ENCODE peak calls at places on chromosomes 5 and 9, in six cellular contexts. One of them, this sample, is unnamed.

GRCh38 chr9:135522137-135522877 is 1.1 kb downstream of the LCN1 start:
- DNase-seq in A549: no peak
- DNase-seq in GM12878: no peak
- DNase-seq in endothelial cell of umbilical vein: no peak
- DNase-seq in HepG2: no peak
- DNase-seq in K562: no peak
- DNase-seq in this sample: no peak

GRCh38 chr5:116951217-116951616 is 376.6 kb upstream of the SEMA6A start:
- DNase-seq in A549: no peak
- DNase-seq in GM12878: no peak
- DNase-seq in endothelial cell of umbilical vein: no peak
- DNase-seq in HepG2: no peak
- DNase-seq in K562: no peak
- DNase-seq in this sample: no peak

GRCh38 chr9:94937214-94937903 is 210.9 kb downstream of the AOPEP start:
- DNase-seq in A549: peak; percentile 89
- DNase-seq in GM12878: no peak
- DNase-seq in endothelial cell of umbilical vein: peak; percentile 84
- DNase-seq in HepG2: no peak
- DNase-seq in K562: peak; percentile 69
- DNase-seq in this sample: peak; percentile 41

GRCh38 chr5:2001300-2001699 is 118.6 kb upstream of the IRX4 start:
- DNase-seq in A549: no peak
- DNase-seq in GM12878: no peak
- DNase-seq in endothelial cell of umbilical vein: no peak
- DNase-seq in HepG2: no peak
- DNase-seq in K562: no peak
- DNase-seq in this sample: no peak

GRCh38 chr5:142686210-142686734 is 382 bp upstream of the FGF1 start:
- DNase-seq in A549: no peak
- DNase-seq in GM12878: no peak
- DNase-seq in endothelial cell of umbilical vein: no peak
- DNase-seq in HepG2: peak; percentile 62
- DNase-seq in K562: no peak
- DNase-seq in this sample: no peak

GRCh38 chr9:113215142-113215541 is 5.9 kb downstream of the FKBP15 start:
- DNase-seq in A549: no peak
- DNase-seq in GM12878: no peak
- DNase-seq in endothelial cell of umbilical vein: peak; percentile 70
- DNase-seq in HepG2: peak; percentile 22
- DNase-seq in K562: no peak
- DNase-seq in this sample: peak; percentile 6

GRCh38 chr5:177440211-177440989 is 6.2 kb upstream of the PRR7 start:
- DNase-seq in A549: no peak
- DNase-seq in GM12878: no peak
- DNase-seq in endothelial cell of umbilical vein: no peak
- DNase-seq in HepG2: no peak
- DNase-seq in K562: no peak
- DNase-seq in this sample: no peak

GRCh38 chr5:120808135-120808534 is 344.0 kb downstream of the PRR16 start:
- DNase-seq in A549: no peak
- DNase-seq in GM12878: no peak
- DNase-seq in endothelial cell of umbilical vein: no peak
- DNase-seq in HepG2: no peak
- DNase-seq in K562: no peak
- DNase-seq in this sample: no peak

GRCh38 chr5:11588803-11589202 is 315.4 kb downstream of the CTNND2 start:
- DNase-seq in A549: no peak
- DNase-seq in GM12878: no peak
- DNase-seq in endothelial cell of umbilical vein: no peak
- DNase-seq in HepG2: no peak
- DNase-seq in K562: no peak
- DNase-seq in this sample: no peak

GRCh38 chr5:167479796-167480195 is 811.6 kb upstream of the WWC1 start:
- DNase-seq in A549: no peak
- DNase-seq in GM12878: no peak
- DNase-seq in endothelial cell of umbilical vein: no peak
- DNase-seq in HepG2: no peak
- DNase-seq in K562: no peak
- DNase-seq in this sample: no peak
- TF ChIP-seq MAX in A549: no peak
- TF ChIP-seq MAX in GM12878: no peak
- TF ChIP-seq MAX in endothelial cell of umbilical vein: no peak
- TF ChIP-seq MAX in HepG2: no peak
- TF ChIP-seq MAX in K562: no peak
- TF ChIP-seq MAX in this sample: no peak

GRCh38 chr5:132020568-132021339 is 9.3 kb upstream of the ACSL6 start:
- DNase-seq in A549: no peak
- DNase-seq in GM12878: no peak
- DNase-seq in endothelial cell of umbilical vein: no peak
- DNase-seq in HepG2: no peak
- DNase-seq in K562: peak; percentile 43
- DNase-seq in this sample: peak; percentile 51

GRCh38 chr5:132019337-132019736 is 7.9 kb upstream of the ACSL6 start:
- DNase-seq in A549: no peak
- DNase-seq in GM12878: no peak
- DNase-seq in endothelial cell of umbilical vein: no peak
- DNase-seq in HepG2: no peak
- DNase-seq in K562: no peak
- DNase-seq in this sample: no peak

GRCh38 chr5:132017738-132018625 is 6.5 kb upstream of the ACSL6 start:
- DNase-seq in A549: no peak
- DNase-seq in GM12878: no peak
- DNase-seq in endothelial cell of umbilical vein: no peak
- DNase-seq in HepG2: no peak
- DNase-seq in K562: no peak
- DNase-seq in this sample: no peak

GRCh38 chr5:132021654-132022053 is 10.2 kb upstream of the ACSL6 start:
- DNase-seq in A549: no peak
- DNase-seq in GM12878: no peak
- DNase-seq in endothelial cell of umbilical vein: no peak
- DNase-seq in HepG2: no peak
- DNase-seq in K562: no peak
- DNase-seq in this sample: no peak

DNA sequence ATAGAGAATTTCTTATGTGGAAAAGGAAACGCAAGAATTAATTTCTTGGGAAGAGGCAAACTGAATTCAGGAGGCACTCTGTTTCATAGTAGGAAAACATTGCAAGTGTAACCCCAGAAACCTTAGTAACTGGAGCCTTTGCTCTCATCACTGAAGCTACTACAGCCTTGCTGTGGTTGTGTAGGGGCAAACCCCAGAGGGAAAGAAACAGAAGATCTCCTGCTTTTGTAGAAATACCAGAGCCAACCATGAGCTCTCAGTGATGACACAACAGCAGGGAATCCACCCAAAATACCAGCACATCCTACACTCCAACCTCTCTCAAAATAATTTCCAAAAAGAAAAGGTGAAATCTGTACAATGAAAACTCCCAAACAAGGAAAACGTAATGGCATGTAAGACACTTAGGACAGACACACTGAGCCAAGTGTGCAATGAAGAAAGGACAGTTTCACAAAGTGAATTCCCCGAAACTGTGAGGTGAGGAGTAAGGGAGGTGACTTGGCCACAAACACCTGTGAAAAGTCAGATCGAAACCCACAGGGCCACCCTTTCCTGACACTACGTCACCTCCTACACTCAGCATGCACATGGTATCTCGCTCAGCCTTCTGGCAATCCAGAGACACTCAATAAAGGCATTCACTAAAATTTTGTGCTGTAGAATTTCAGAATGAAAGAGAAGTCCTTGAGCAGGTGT is 8.5 kb upstream of the ACSL6 start:
- DNase-seq in A549: no peak
- DNase-seq in GM12878: peak; percentile 76
- DNase-seq in endothelial cell of umbilical vein: no peak
- DNase-seq in HepG2: no peak
- DNase-seq in K562: no peak
- DNase-seq in this sample: no peak
- TF ChIP-seq MYC in A549: no peak
- TF ChIP-seq MYC in GM12878: no peak
- TF ChIP-seq MYC in endothelial cell of umbilical vein: no peak
- TF ChIP-seq MYC in HepG2: no peak
- TF ChIP-seq MYC in K562: no peak
- TF ChIP-seq MYC in this sample: no peak

DNA sequence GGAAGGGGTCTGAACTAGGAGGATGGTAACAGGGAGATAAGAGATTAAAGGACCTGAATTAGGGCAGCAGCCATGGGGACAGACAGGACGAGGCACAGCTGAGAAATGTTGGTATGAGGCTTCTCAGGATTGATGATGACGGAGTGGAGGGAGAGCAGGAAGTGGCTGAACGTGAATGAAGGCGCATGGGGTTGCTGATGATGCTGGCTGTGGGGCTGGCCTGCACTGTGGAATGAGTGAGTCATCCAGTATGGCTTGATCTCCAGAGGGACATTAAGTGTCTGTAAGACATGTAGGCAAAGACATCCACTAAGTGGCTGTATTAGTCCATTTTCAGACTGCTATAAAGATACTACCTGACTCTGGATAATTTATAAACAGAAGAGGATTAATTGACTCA is 256.4 kb downstream of the ICE1 start:
- DNase-seq in A549: no peak
- DNase-seq in GM12878: no peak
- DNase-seq in endothelial cell of umbilical vein: no peak
- DNase-seq in HepG2: no peak
- DNase-seq in K562: no peak
- DNase-seq in this sample: no peak
- TF ChIP-seq CTCF in A549: no peak
- TF ChIP-seq CTCF in GM12878: no peak
- TF ChIP-seq CTCF in endothelial cell of umbilical vein: no peak
- TF ChIP-seq CTCF in HepG2: no peak
- TF ChIP-seq CTCF in K562: no peak
- TF ChIP-seq CTCF in this sample: no peak

DNA sequence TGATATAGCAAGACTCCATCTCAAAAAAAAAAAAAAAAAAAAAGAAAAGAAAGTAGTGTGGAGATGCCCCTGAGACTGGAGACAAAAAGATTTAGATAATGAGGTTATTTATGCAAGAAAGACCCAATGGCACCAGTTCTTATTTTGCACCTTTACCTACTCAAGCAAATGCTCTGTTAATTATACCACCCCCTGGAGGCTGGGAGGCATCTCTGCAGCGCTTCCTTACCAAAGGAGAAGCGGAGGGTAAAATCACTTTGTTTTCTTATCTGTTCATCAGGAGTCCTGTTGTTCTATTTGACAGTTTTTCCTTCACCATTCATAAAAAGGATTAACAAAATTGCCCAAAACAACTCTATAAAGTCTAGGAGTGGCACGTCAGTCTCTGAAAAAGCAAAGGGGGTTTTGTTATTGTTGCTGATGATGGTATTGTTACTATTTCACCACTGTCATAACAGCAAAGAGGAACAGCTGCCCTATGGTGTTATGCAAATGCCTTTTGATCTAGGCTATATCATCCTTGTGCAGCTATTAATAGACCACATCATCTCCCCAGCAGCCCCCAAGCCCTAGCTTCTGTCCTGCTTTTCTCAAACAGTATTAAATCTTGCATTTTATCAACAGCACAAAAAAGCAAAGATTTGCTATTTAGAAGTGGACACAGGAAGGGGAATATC is 174.0 kb downstream of the PALM2AKAP2 start:
- DNase-seq in A549: no peak
- DNase-seq in GM12878: no peak
- DNase-seq in endothelial cell of umbilical vein: no peak
- DNase-seq in HepG2: no peak
- DNase-seq in K562: peak; percentile 46
- DNase-seq in this sample: no peak
- TF ChIP-seq MAX in A549: no peak
- TF ChIP-seq MAX in GM12878: no peak
- TF ChIP-seq MAX in endothelial cell of umbilical vein: no peak
- TF ChIP-seq MAX in HepG2: no peak
- TF ChIP-seq MAX in K562: no peak
- TF ChIP-seq MAX in this sample: no peak

GRCh38 chr9:100473271-100474081 is 527 bp downstream of the TMEFF1 start:
- DNase-seq in A549: peak; percentile 44
- DNase-seq in GM12878: no peak
- DNase-seq in endothelial cell of umbilical vein: peak; percentile 48
- DNase-seq in HepG2: no peak
- DNase-seq in K562: peak; percentile 52
- DNase-seq in this sample: peak; percentile 67
- TF ChIP-seq MYC in A549: no peak
- TF ChIP-seq MYC in GM12878: no peak
- TF ChIP-seq MYC in endothelial cell of umbilical vein: no peak
- TF ChIP-seq MYC in HepG2: no peak
- TF ChIP-seq MYC in K562: no peak
- TF ChIP-seq MYC in this sample: no peak

GRCh38 chr5:97044057-97044456 is 98.4 kb downstream of the LIX1 start:
- DNase-seq in A549: no peak
- DNase-seq in GM12878: no peak
- DNase-seq in endothelial cell of umbilical vein: peak; percentile 66
- DNase-seq in HepG2: peak; percentile 27
- DNase-seq in K562: no peak
- DNase-seq in this sample: no peak
- TF ChIP-seq CTCF in A549: peak; percentile 14
- TF ChIP-seq CTCF in GM12878: no peak
- TF ChIP-seq CTCF in endothelial cell of umbilical vein: peak; percentile 28
- TF ChIP-seq CTCF in HepG2: peak; percentile 84
- TF ChIP-seq CTCF in K562: peak; percentile 63
- TF ChIP-seq CTCF in this sample: no peak

DNA sequence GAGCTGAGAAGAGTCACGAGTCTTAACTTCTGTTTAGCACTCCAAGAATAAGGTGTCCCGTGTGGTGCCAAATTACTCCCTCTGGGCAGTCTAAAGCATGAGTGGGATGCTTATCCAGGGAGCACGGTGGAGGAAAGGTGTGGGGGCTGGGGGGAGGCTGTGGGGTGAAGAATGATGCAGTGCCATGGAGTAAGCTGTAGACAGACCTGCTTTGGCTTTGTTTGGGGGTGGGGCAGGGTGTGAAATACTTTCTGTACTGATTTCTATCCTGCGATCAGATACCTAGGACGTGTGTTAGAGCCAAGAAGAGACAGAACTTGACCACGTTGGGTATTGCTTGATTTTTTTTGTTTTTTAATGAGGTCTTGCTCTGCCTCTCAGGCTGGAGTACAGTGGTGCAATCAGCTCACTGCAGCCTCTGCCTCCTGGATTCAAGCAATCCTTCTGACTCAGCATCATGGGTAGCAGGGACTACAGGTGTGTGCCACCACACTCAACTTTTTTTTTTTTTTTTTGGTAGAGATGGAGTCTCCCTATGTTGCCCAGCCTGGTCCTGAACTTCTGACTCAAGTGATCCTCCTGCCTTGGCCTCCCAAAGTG is 232.8 kb downstream of the MAN2A1 start:
- DNase-seq in A549: no peak
- DNase-seq in GM12878: no peak
- DNase-seq in endothelial cell of umbilical vein: no peak
- DNase-seq in HepG2: no peak
- DNase-seq in K562: no peak
- DNase-seq in this sample: no peak
- TF ChIP-seq MAX in A549: no peak
- TF ChIP-seq MAX in GM12878: no peak
- TF ChIP-seq MAX in endothelial cell of umbilical vein: no peak
- TF ChIP-seq MAX in HepG2: no peak
- TF ChIP-seq MAX in K562: no peak
- TF ChIP-seq MAX in this sample: no peak